ENCODE peak calls at places on chromosome 2, in nine cellular contexts. M, D, B, E, J, A, O, C and Y are unnamed samples.

GRCh38 chr2:185245806-185246205 is 492.8 kb upstream of the FSIP2 start:
- DNase-seq in O (no peak), D (no peak), A (no peak), B (no peak), E (no peak), C (no peak), J (no peak), M (no peak), Y (no peak)

GRCh38 chr2:191899442-191899841 is 52.6 kb upstream of the CAVIN2 start:
- DNase-seq in D (no peak), B (no peak), C (no peak), O (no peak), M (no peak), A (no peak), E (peak; percentile 83), J (peak; percentile 69), Y (no peak)

GRCh38 chr2:47401789-47402554 is 984 bp upstream of the MSH2 start:
- DNase-seq in B (no peak), A (no peak), J (no peak), O (no peak), D (no peak), C (no peak), M (no peak), E (no peak), Y (no peak)

GRCh38 chr2:60475311-60475830 is 78.1 kb downstream of the BCL11A start:
- DNase-seq in C (no peak), E (no peak), D (no peak), M (no peak), B (no peak), A (no peak), J (no peak), O (no peak), Y (no peak)

GRCh38 chr2:239913632-239914417 is 111.3 kb downstream of the NDUFA10 start:
- DNase-seq in C (no peak), D (no peak), O (peak; percentile 4), J (no peak), E (no peak), A (no peak), B (no peak), M (no peak), Y (no peak)

GRCh38 chr2:165778653-165779451 is 15.2 kb downstream of the GALNT3 start:
- DNase-seq in B (no peak), M (no peak), J (peak; percentile 17), E (no peak), D (no peak), O (no peak), A (no peak), C (no peak), Y (no peak)

GRCh38 chr2:46876741-46877384 is 38.7 kb downstream of the MCFD2 start:
- DNase-seq in M (no peak), B (no peak), A (peak; percentile 7), E (peak; percentile 78), C (peak; percentile 46), D (no peak), O (no peak), J (peak; percentile 50), Y (peak; percentile 61)

GRCh38 chr2:117686699-117687098 is 127.8 kb upstream of the DDX18 start:
- DNase-seq in C (no peak), D (no peak), E (no peak), B (no peak), M (no peak), O (no peak), A (no peak), J (no peak), Y (no peak)

GRCh38 chr2:241036397-241036963 is 38.1 kb downstream of the SNED1 start:
- DNase-seq in B (no peak), A (peak; percentile 66), D (peak; percentile 63), J (no peak), M (peak; percentile 57), O (no peak), E (peak; percentile 81), C (peak; percentile 88), Y (no peak)

GRCh38 chr2:192072261-192072660 is 122.5 kb downstream of the TMEFF2 start:
- DNase-seq in M (no peak), B (no peak), D (no peak), A (no peak), O (no peak), J (no peak), E (no peak), C (no peak), Y (no peak)

GRCh38 chr2:161146996-161147395 is 13.2 kb upstream of the TANK start:
- DNase-seq in B (no peak), D (no peak), A (no peak), M (no peak), O (no peak), C (no peak), J (no peak), E (no peak), Y (peak; percentile 17)

GRCh38 chr2:190506666-190507065 is 27.9 kb downstream of the NEMP2 start:
- DNase-seq in M (no peak), C (no peak), A (no peak), B (no peak), O (no peak), J (no peak), D (no peak), E (no peak), Y (no peak)

GRCh38 chr2:190505696-190506095 is 28.8 kb downstream of the NEMP2 start:
- DNase-seq in D (no peak), A (no peak), M (no peak), E (no peak), J (no peak), C (no peak), B (no peak), O (no peak), Y (no peak)

GRCh38 chr2:190511104-190511503 is 23.4 kb downstream of the NEMP2 start:
- DNase-seq in D (no peak), E (peak; percentile 32), C (no peak), J (no peak), O (no peak), M (no peak), A (no peak), B (no peak), Y (no peak)

GRCh38 chr2:190504912-190505311 is 29.6 kb downstream of the NEMP2 start:
- DNase-seq in O (no peak), B (no peak), A (no peak), M (no peak), C (no peak), J (no peak), D (no peak), E (no peak), Y (no peak)

DNA sequence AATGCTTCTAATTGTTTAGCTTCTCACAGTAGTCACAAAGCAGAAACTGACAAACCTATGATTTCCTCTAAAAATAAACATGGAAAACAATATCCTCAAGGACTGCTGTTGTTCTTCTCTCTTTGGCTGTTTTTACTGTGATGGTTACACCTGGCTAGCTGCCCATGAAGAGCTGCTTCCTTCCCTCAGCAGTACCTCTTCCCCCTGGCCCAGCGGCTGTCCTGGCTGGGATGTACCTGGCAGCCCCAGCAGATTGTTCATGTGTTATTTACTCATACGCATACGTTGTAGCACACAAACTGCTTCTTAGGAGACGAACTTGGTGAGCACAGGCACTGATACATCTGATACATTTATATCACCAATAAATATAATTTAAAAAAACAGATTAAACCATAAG is 27.4 kb downstream of the NEMP2 start:
- DNase-seq in A (no peak), O (no peak), J (no peak), C (no peak), M (no peak), B (no peak), D (no peak), E (no peak), Y (peak; percentile 23)
- H3K27ac ChIP-seq in A (no peak overlapping the region), O (peak overlapping the region; percentile 11), J (no peak overlapping the region), C (no peak overlapping the region), M (no peak overlapping the region), B (no peak overlapping the region), D (no peak overlapping the region), E (no peak overlapping the region), Y (no peak overlapping the region)

GRCh38 chr2:15599994-15600393 is 8.3 kb downstream of the DDX1 start:
- DNase-seq in A (no peak), B (no peak), M (no peak), E (no peak), O (no peak), D (no peak), C (no peak), J (no peak), Y (no peak)

GRCh38 chr2:15603948-15604347 is 12.3 kb downstream of the DDX1 start:
- DNase-seq in J (no peak), C (no peak), E (no peak), B (no peak), D (no peak), M (no peak), A (no peak), O (no peak), Y (no peak)

GRCh38 chr2:15602393-15602792 is 10.7 kb downstream of the DDX1 start:
- DNase-seq in A (no peak), M (no peak), C (no peak), J (no peak), O (no peak), B (no peak), D (no peak), E (no peak), Y (no peak)

GRCh38 chr2:15603044-15603765 is 11.5 kb downstream of the DDX1 start:
- DNase-seq in E (no peak), O (no peak), B (no peak), A (no peak), J (no peak), C (no peak), D (no peak), M (no peak), Y (no peak)

GRCh38 chr2:15601681-15602080 is 10.0 kb downstream of the DDX1 start:
- DNase-seq in J (no peak), M (no peak), C (no peak), D (no peak), A (no peak), O (no peak), B (no peak), E (no peak), Y (no peak)
- H3K36me3 ChIP-seq in J (peaks cover 80% of the 10 kb centered on the region), M (peaks cover 81% of the 10 kb centered on the region), C (peaks cover 83% of the 10 kb centered on the region), D (peaks cover 100% of the 10 kb centered on the region), A (peaks cover 55% of the 10 kb centered on the region), O (no peaks in the 10 kb centered on the region), B (peaks cover 100% of the 10 kb centered on the region), E (peaks cover 95% of the 10 kb centered on the region), Y (peaks cover 10% of the 10 kb centered on the region)

GRCh38 chr2:224178085-224178484 is 139.0 kb upstream of the SERPINE2 start:
- DNase-seq in J (no peak), M (no peak), A (no peak), B (no peak), E (no peak), O (no peak), C (no peak), D (no peak), Y (no peak)
- H3K27ac ChIP-seq in J (no peak overlapping the region), M (no peak overlapping the region), A (no peak overlapping the region), B (no peak overlapping the region), E (no peak overlapping the region), O (no peak overlapping the region), C (no peak overlapping the region), D (no peak overlapping the region), Y (no peak overlapping the region)

DNA sequence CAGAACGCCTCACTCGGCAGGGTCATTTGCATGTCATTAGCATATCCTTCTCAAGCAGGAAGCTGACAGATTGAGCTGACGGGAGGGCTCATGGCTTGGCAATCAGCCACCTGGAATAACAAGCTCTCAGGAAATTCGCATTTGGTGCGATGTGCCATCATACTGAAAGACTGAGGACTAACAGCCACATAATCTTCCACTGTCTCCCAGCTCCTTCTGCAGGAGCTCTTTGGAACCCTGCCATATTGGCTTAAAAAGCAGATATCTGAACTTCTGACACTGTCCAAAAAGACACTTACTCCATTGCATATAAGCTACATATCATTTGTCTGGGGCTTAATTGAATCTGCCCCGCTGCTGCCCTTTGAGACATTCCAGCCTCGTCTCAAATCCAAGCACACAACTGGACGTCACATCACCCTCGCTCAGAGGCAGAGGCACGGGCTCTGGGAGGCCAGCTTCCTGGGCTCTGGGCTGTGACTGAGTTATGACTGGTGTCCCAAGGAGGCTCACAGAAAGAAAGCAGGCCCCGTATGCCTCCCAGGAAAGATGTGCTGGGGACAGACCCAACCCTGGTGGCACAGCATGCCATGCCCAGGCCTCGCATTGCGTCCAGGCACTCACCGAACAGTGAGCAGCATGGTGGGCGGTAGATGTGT is 228.1 kb downstream of the ATAD2B start:
- DNase-seq in O (no peak), C (no peak), D (no peak), E (no peak), A (no peak), M (no peak), J (no peak), B (no peak), Y (no peak)
- H3K36me3 ChIP-seq in O (no peaks in the 10 kb centered on the region), C (no peaks in the 10 kb centered on the region), D (peaks cover 22% of the 10 kb centered on the region), E (no peaks in the 10 kb centered on the region), A (no peaks in the 10 kb centered on the region), M (peaks cover 3% of the 10 kb centered on the region), J (no peaks in the 10 kb centered on the region), B (peaks cover 25% of the 10 kb centered on the region), Y (no peaks in the 10 kb centered on the region)